ENCODE peak calls at places on chromosomes 13 and 19, in four cellular contexts. B is endodermal cell, Q is lower lobe of right lung, T is thoracic aorta. K is an unnamed sample.

GRCh38 chr13:68160466-68160865 is 930.3 kb upstream of the PCDH9 start:
- DNase-seq in B (no peak), Q (no peak), T (no peak), K (no peak)

GRCh38 chr13:102191951-102192461 is 209.8 kb downstream of the FGF14 start:
- DNase-seq in B (no peak), Q (no peak), T (no peak), K (peak)

GRCh38 chr19:55605207-55605636 is 225 bp upstream of the ZNF865 start:
- DNase-seq in B (peak), Q (peak), T (peak), K (peak)

GRCh38 chr13:28817204-28817603 is 2.9 kb upstream of the MTUS2 start:
- DNase-seq in B (peak), Q (no peak), T (no peak), K (no peak)

GRCh38 chr13:30027569-30028455 is 177.4 kb upstream of the UBL3 start:
- DNase-seq in B (no peak), Q (no peak), T (no peak), K (no peak)

GRCh38 chr19:23116802-23117571 is at the start of gene ZNF730:
- DNase-seq in B (peak), Q (peak), T (no peak), K (no peak)

GRCh38 chr13:77274126-77274525 is 52.8 kb downstream of the MYCBP2 start:
- DNase-seq in B (no peak), Q (no peak), T (no peak), K (no peak)

GRCh38 chr19:38434549-38435051 is 1.1 kb downstream of the RYR1 start:
- DNase-seq in B (peak), Q (no peak), T (no peak), K (no peak)

GRCh38 chr13:46521921-46522691 is 30.9 kb upstream of the LRCH1 start:
- DNase-seq in B (no peak), Q (no peak), T (no peak), K (no peak)

GRCh38 chr19:29783627-29784190 is 28.1 kb upstream of the CCNE1 start:
- DNase-seq in B (no peak), Q (no peak), T (no peak), K (no peak)

GRCh38 chr19:29789007-29789406 is 22.8 kb upstream of the CCNE1 start:
- DNase-seq in B (no peak), Q (no peak), T (no peak), K (no peak)

GRCh38 chr19:29785360-29785759 is 26.4 kb upstream of the CCNE1 start:
- DNase-seq in B (peak), Q (no peak), T (no peak), K (no peak)

GRCh38 chr19:29784598-29785223 is 27.1 kb upstream of the CCNE1 start:
- DNase-seq in B (no peak), Q (no peak), T (no peak), K (no peak)

GRCh38 chr19:29785955-29786589 is 25.7 kb upstream of the CCNE1 start:
- DNase-seq in B (peak), Q (no peak), T (no peak), K (no peak)
- TF ChIP-seq CTCF in B (peak), Q (no peak), T (no peak), K (no peak)

DNA sequence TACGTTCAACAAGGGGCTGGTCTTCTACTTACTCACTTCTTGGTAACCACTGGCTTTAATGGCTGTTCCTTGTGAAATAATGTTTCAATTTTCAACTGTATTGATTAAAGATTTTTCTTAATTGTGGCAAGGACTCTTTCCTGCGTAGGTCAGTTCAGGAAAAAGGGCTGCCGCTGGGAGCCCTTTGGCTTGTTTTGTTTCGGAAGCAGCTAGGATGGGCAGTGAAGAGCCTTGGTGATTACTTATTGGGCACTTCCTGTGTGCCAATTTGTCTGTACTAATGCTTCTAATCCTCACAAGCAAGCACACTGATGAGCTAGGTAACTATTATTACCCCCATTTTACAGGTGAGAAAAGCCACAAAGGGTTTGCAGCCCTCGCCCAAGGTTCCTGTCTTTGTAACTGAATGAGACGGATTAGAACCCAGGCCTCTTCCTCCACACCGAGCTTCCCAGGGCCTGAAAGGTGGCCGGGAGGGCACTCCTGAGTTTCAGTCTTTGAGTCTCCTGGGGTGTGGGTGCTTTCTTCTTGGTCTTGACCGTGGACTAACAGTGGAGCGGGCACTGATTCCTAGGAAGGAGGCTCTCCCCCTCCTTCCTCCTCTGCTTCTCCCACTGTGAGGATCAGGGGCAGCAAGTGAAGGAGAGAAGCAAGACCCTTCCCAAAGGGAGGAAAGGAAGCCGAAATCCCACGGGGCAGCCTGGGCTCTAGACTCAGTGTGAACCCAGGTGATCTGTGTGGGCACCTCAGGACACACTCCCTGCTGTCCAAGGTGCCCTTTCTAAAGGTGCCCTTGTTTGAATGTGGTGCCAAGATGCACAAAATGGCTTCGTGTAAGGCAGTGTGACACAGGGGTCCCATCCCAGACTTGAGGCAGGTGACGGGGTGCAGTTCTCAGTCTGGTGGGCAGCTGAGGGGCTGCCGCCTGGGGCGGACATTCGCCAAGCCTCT is 3.7 kb downstream of the COL4A2 start:
- DNase-seq in B (peak), Q (no peak), T (no peak), K (no peak)
- H3K4me3 ChIP-seq in B (peak), Q (peak), T (peak), K (no peak)

GRCh38 chr19:11737964-11738745 is 591 bp downstream of the ZNF823 start:
- DNase-seq in B (peak), Q (peak), T (peak), K (peak)
- TF ChIP-seq CTCF in B (peak), Q (peak), T (no peak), K (no peak)

GRCh38 chr13:20124303-20124702 is 36.5 kb downstream of the GJA3 start:
- DNase-seq in B (peak), Q (no peak), T (no peak), K (no peak)

GRCh38 chr13:20118268-20119140 is 42.3 kb downstream of the GJA3 start:
- DNase-seq in B (peak), Q (peak), T (no peak), K (peak)

GRCh38 chr13:20121154-20121515 is 39.7 kb downstream of the GJA3 start:
- DNase-seq in B (peak), Q (no peak), T (no peak), K (peak)

GRCh38 chr13:20116213-20116612 is 44.6 kb downstream of the GJA3 start:
- DNase-seq in B (peak), Q (no peak), T (no peak), K (no peak)

GRCh38 chr13:20119960-20120359 is 40.9 kb downstream of the GJA3 start:
- DNase-seq in B (no peak), Q (no peak), T (no peak), K (no peak)
- H3K4me3 ChIP-seq in B (no peak), Q (no peak), T (peak), K (no peak)

DNA sequence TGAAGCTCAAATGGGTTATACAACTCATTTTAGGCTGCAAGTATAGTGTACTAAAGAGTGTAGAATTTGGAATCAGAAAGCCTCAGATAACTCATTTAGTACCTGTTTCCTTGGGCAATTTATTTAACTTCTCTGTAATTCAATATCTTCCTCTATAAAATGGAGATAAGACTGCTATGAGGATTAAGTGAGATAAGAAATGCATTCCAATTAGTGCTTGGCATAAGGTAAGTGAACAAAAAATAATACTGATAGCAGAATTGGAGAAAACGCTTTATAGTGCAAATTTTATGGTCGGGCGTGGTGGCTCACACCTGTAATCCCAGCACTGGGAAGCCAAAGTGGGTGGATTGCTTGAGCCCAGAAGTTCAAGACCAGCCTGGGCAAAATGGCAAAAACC is 25.0 kb downstream of the DACH1 start:
- DNase-seq in B (no peak), Q (no peak), T (no peak), K (no peak)
- TF ChIP-seq CTCF in B (no peak), Q (no peak), T (no peak), K (no peak)

DNA sequence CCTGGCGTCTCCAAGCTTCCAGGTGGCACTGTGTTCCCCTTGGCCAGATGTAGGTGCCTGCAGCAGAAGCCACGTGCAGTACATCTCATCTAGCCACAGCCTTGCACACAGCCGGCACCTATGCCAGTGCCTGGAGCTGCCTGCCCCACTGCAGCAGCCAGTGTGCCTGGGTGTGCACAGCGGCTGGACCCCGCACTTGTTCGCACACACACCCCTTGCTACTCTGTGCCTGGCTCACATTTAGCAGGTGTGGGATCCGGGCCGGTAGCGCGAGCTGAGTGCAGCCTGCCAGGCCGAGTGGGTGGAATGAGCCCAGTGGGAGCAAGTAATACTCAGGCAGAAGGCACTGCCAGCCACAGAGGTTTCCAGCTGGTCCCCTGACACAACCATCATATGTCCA is 26.9 kb upstream of the RBM26 start:
- DNase-seq in B (no peak), Q (no peak), T (no peak), K (no peak)
- H3K4me3 ChIP-seq in B (no peak), Q (no peak), T (no peak), K (no peak)